ENCODE peak calls at places on chromosomes 11 and 22, in eight cellular contexts. One of them, this sample, is unnamed. For H3K36me3, the result is how much of the 10 kb centered on the place peaks cover.

GRCh38 chr22:43412808-43413785 is 1.3 kb downstream of the MPPED1 start:
- DNase-seq in transverse colon: no peak
- DNase-seq in adrenal gland: no peak
- DNase-seq in right lobe of liver: peak
- DNase-seq in esophagus muscularis mucosa: no peak
- DNase-seq in prostate gland: no peak
- DNase-seq in body of pancreas: no peak
- DNase-seq in HCT116: no peak
- DNase-seq in this sample: no peak

GRCh38 chr11:117328414-117329010 is 858 bp downstream of the CEP164 start:
- DNase-seq in transverse colon: peak
- DNase-seq in adrenal gland: peak
- DNase-seq in right lobe of liver: no peak
- DNase-seq in esophagus muscularis mucosa: no peak
- DNase-seq in prostate gland: peak
- DNase-seq in body of pancreas: peak
- DNase-seq in HCT116: no peak
- DNase-seq in this sample: peak

GRCh38 chr11:94283678-94284077 is 20.7 kb upstream of the IZUMO1R start:
- DNase-seq in transverse colon: no peak
- DNase-seq in adrenal gland: no peak
- DNase-seq in right lobe of liver: no peak
- DNase-seq in esophagus muscularis mucosa: no peak
- DNase-seq in prostate gland: no peak
- DNase-seq in body of pancreas: no peak
- DNase-seq in HCT116: no peak
- DNase-seq in this sample: no peak

GRCh38 chr22:22855617-22856308 is 31.9 kb upstream of the IGLL5 start:
- DNase-seq in transverse colon: peak
- DNase-seq in adrenal gland: no peak
- DNase-seq in right lobe of liver: no peak
- DNase-seq in esophagus muscularis mucosa: peak
- DNase-seq in prostate gland: no peak
- DNase-seq in body of pancreas: no peak
- DNase-seq in HCT116: no peak
- DNase-seq in this sample: no peak

GRCh38 chr11:116053538-116053919 is 549.3 kb upstream of the CADM1 start:
- DNase-seq in transverse colon: no peak
- DNase-seq in adrenal gland: no peak
- DNase-seq in right lobe of liver: no peak
- DNase-seq in esophagus muscularis mucosa: no peak
- DNase-seq in prostate gland: no peak
- DNase-seq in body of pancreas: no peak
- DNase-seq in HCT116: no peak
- DNase-seq in this sample: no peak

GRCh38 chr11:97937501-97937900 is 1083.2 kb upstream of the CNTN5 start:
- DNase-seq in transverse colon: no peak
- DNase-seq in adrenal gland: peak
- DNase-seq in right lobe of liver: no peak
- DNase-seq in esophagus muscularis mucosa: no peak
- DNase-seq in prostate gland: no peak
- DNase-seq in body of pancreas: no peak
- DNase-seq in HCT116: no peak
- DNase-seq in this sample: no peak

GRCh38 chr11:70477607-70478006 is 79.3 kb downstream of the CTTN start:
- DNase-seq in transverse colon: no peak
- DNase-seq in adrenal gland: no peak
- DNase-seq in right lobe of liver: no peak
- DNase-seq in esophagus muscularis mucosa: no peak
- DNase-seq in prostate gland: no peak
- DNase-seq in body of pancreas: no peak
- DNase-seq in HCT116: no peak
- DNase-seq in this sample: no peak

GRCh38 chr11:102757823-102758549 is 22.4 kb downstream of the MMP10 start:
- DNase-seq in transverse colon: no peak
- DNase-seq in adrenal gland: no peak
- DNase-seq in right lobe of liver: no peak
- DNase-seq in esophagus muscularis mucosa: no peak
- DNase-seq in prostate gland: no peak
- DNase-seq in body of pancreas: no peak
- DNase-seq in HCT116: no peak
- DNase-seq in this sample: no peak

GRCh38 chr22:28051787-28052356 is 132.8 kb upstream of the PITPNB start:
- DNase-seq in transverse colon: peak
- DNase-seq in adrenal gland: peak
- DNase-seq in right lobe of liver: peak
- DNase-seq in esophagus muscularis mucosa: no peak
- DNase-seq in prostate gland: peak
- DNase-seq in body of pancreas: peak
- DNase-seq in HCT116: peak
- DNase-seq in this sample: peak

GRCh38 chr11:19201737-19202605 is at the start of gene CSRP3:
- DNase-seq in transverse colon: no peak
- DNase-seq in adrenal gland: no peak
- DNase-seq in right lobe of liver: no peak
- DNase-seq in esophagus muscularis mucosa: no peak
- DNase-seq in prostate gland: no peak
- DNase-seq in body of pancreas: no peak
- DNase-seq in HCT116: no peak
- DNase-seq in this sample: no peak

GRCh38 chr11:86278226-86278625 is 23.8 kb upstream of the HIKESHI start:
- DNase-seq in transverse colon: no peak
- DNase-seq in adrenal gland: no peak
- DNase-seq in right lobe of liver: no peak
- DNase-seq in esophagus muscularis mucosa: no peak
- DNase-seq in prostate gland: no peak
- DNase-seq in body of pancreas: no peak
- DNase-seq in HCT116: no peak
- DNase-seq in this sample: no peak
- TF ChIP-seq POLR2A in transverse colon: no peak
- TF ChIP-seq POLR2A in adrenal gland: no peak
- TF ChIP-seq POLR2A in right lobe of liver: no peak
- TF ChIP-seq POLR2A in esophagus muscularis mucosa: no peak
- TF ChIP-seq POLR2A in prostate gland: no peak
- TF ChIP-seq POLR2A in body of pancreas: no peak
- TF ChIP-seq POLR2A in HCT116: no peak
- TF ChIP-seq POLR2A in this sample: no peak

GRCh38 chr11:63711838-63712237 is 30.5 kb downstream of the RTN3 start:
- DNase-seq in transverse colon: no peak
- DNase-seq in adrenal gland: no peak
- DNase-seq in right lobe of liver: no peak
- DNase-seq in esophagus muscularis mucosa: no peak
- DNase-seq in prostate gland: no peak
- DNase-seq in body of pancreas: no peak
- DNase-seq in HCT116: no peak
- DNase-seq in this sample: no peak

GRCh38 chr11:63709336-63709735 is 28.0 kb downstream of the RTN3 start:
- DNase-seq in transverse colon: no peak
- DNase-seq in adrenal gland: no peak
- DNase-seq in right lobe of liver: no peak
- DNase-seq in esophagus muscularis mucosa: no peak
- DNase-seq in prostate gland: no peak
- DNase-seq in body of pancreas: no peak
- DNase-seq in HCT116: no peak
- DNase-seq in this sample: no peak

GRCh38 chr11:63710476-63711217 is 29.3 kb downstream of the RTN3 start:
- DNase-seq in transverse colon: peak
- DNase-seq in adrenal gland: no peak
- DNase-seq in right lobe of liver: no peak
- DNase-seq in esophagus muscularis mucosa: no peak
- DNase-seq in prostate gland: no peak
- DNase-seq in body of pancreas: no peak
- DNase-seq in HCT116: no peak
- DNase-seq in this sample: no peak

GRCh38 chr11:63708764-63709163 is 27.5 kb downstream of the RTN3 start:
- DNase-seq in transverse colon: no peak
- DNase-seq in adrenal gland: no peak
- DNase-seq in right lobe of liver: no peak
- DNase-seq in esophagus muscularis mucosa: no peak
- DNase-seq in prostate gland: no peak
- DNase-seq in body of pancreas: no peak
- DNase-seq in HCT116: no peak
- DNase-seq in this sample: no peak

DNA sequence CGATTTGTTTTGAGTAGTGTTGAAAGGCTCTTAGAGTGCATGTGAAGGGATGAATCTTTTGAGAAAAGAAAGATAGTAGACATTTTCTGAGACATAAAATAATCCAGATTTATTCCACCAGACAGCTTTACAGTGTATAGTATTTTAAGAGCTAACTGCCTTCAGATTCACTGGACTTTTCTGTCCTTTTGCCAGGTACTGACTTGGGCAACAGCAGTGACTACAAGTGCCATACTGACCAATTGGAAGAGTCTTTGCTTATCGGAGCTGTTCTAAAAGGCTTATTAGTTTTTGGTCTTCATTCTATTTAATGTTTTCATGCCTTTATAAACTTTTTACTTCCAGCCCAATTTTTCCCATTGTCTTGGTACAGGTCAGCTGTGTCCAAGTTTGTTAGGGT is 32.5 kb downstream of the RTN3 start:
- DNase-seq in transverse colon: no peak
- DNase-seq in adrenal gland: no peak
- DNase-seq in right lobe of liver: no peak
- DNase-seq in esophagus muscularis mucosa: no peak
- DNase-seq in prostate gland: no peak
- DNase-seq in body of pancreas: no peak
- DNase-seq in HCT116: no peak
- DNase-seq in this sample: no peak
- H3K27ac ChIP-seq in transverse colon: no peak
- H3K27ac ChIP-seq in adrenal gland: no peak
- H3K27ac ChIP-seq in right lobe of liver: no peak
- H3K27ac ChIP-seq in esophagus muscularis mucosa: no peak
- H3K27ac ChIP-seq in prostate gland: no peak
- H3K27ac ChIP-seq in body of pancreas: no peak
- H3K27ac ChIP-seq in HCT116: no peak
- H3K27ac ChIP-seq in this sample: no peak

GRCh38 chr11:1001682-1002081 is 34.8 kb downstream of the MUC6 start:
- DNase-seq in transverse colon: no peak
- DNase-seq in adrenal gland: no peak
- DNase-seq in right lobe of liver: no peak
- DNase-seq in esophagus muscularis mucosa: no peak
- DNase-seq in prostate gland: no peak
- DNase-seq in body of pancreas: no peak
- DNase-seq in HCT116: no peak
- DNase-seq in this sample: no peak
- H3K36me3 ChIP-seq in transverse colon: under half
- H3K36me3 ChIP-seq in adrenal gland: under half
- H3K36me3 ChIP-seq in right lobe of liver: under half
- H3K36me3 ChIP-seq in esophagus muscularis mucosa: half or more
- H3K36me3 ChIP-seq in prostate gland: under half
- H3K36me3 ChIP-seq in body of pancreas: under half
- H3K36me3 ChIP-seq in HCT116: under half
- H3K36me3 ChIP-seq in this sample: under half

GRCh38 chr22:20998411-20999336 is 3.2 kb downstream of the THAP7 start:
- DNase-seq in transverse colon: no peak
- DNase-seq in adrenal gland: no peak
- DNase-seq in right lobe of liver: no peak
- DNase-seq in esophagus muscularis mucosa: no peak
- DNase-seq in prostate gland: no peak
- DNase-seq in body of pancreas: no peak
- DNase-seq in HCT116: no peak
- DNase-seq in this sample: no peak
- TF ChIP-seq POLR2A in transverse colon: no peak
- TF ChIP-seq POLR2A in adrenal gland: no peak
- TF ChIP-seq POLR2A in right lobe of liver: no peak
- TF ChIP-seq POLR2A in esophagus muscularis mucosa: no peak
- TF ChIP-seq POLR2A in prostate gland: no peak
- TF ChIP-seq POLR2A in body of pancreas: no peak
- TF ChIP-seq POLR2A in HCT116: peak
- TF ChIP-seq POLR2A in this sample: no peak

DNA sequence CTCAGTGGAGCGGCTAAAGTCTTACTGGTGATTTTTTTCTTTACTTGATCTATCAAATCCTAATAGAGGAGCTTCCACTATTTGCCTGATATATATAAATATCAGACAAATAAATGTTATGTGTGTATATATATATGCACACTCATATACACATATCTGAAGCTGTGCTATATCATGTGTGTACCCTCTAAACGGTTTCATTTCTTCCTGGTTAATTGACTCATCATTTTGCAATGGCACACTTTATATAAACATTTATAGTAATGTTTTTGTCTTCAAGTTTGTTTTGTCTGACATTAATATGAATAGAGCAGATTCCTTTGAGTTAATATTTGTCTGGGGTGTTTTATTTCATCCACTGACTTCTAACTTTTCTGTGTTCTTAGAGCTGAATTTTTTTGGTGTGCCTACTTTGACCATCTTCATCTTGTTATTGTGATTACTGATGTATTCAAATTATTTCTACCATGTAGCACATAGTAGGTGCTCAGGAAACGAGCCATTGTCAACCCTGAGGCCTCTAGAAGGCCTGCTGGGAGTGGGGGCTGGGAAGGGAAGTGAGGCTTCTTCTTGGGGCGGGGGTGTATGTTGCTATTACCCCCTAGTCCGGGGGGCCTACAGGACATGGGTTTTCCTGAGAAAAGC is 82.6 kb downstream of the LRRC32 start:
- DNase-seq in transverse colon: no peak
- DNase-seq in adrenal gland: no peak
- DNase-seq in right lobe of liver: no peak
- DNase-seq in esophagus muscularis mucosa: no peak
- DNase-seq in prostate gland: no peak
- DNase-seq in body of pancreas: no peak
- DNase-seq in HCT116: no peak
- DNase-seq in this sample: no peak
- H3K27ac ChIP-seq in transverse colon: peak
- H3K27ac ChIP-seq in adrenal gland: peak
- H3K27ac ChIP-seq in right lobe of liver: peak
- H3K27ac ChIP-seq in esophagus muscularis mucosa: peak
- H3K27ac ChIP-seq in prostate gland: no peak
- H3K27ac ChIP-seq in body of pancreas: no peak
- H3K27ac ChIP-seq in HCT116: no peak
- H3K27ac ChIP-seq in this sample: peak

DNA sequence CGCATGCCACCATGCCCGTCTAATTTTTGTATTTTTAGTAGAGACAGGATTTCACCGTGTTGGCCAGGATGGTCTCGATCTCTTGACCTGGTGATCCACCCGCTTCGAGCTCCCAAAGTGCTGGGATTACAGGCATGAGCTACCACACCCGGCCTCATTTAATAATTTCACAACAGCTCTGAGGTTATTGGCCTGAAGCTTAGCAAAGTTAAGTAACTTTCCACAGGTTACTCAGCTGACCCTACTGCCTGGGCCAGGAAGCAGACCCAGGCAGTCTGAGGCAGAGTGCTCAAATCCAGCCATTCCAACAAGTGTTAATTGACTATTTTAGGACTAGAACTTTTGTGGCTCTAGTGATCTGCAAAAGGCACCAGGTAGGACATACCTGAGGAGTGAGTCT is 52.2 kb upstream of the L3MBTL2 start:
- DNase-seq in transverse colon: no peak
- DNase-seq in adrenal gland: no peak
- DNase-seq in right lobe of liver: no peak
- DNase-seq in esophagus muscularis mucosa: no peak
- DNase-seq in prostate gland: no peak
- DNase-seq in body of pancreas: no peak
- DNase-seq in HCT116: no peak
- DNase-seq in this sample: no peak
- H3K36me3 ChIP-seq in transverse colon: under half
- H3K36me3 ChIP-seq in adrenal gland: under half
- H3K36me3 ChIP-seq in right lobe of liver: half or more
- H3K36me3 ChIP-seq in esophagus muscularis mucosa: half or more
- H3K36me3 ChIP-seq in prostate gland: under half
- H3K36me3 ChIP-seq in body of pancreas: half or more
- H3K36me3 ChIP-seq in HCT116: half or more
- H3K36me3 ChIP-seq in this sample: half or more

This sample was measured in sigmoid colon.